ENCODE peak calls at places on chromosomes 3 and 15, in seven cellular contexts. One of them, this sample, is unnamed. For H3K4me1 and H3K9me3, the result is how much of the 10 kb centered on the place peaks cover.

GRCh38 chr15:98746375-98746679 is 98.0 kb downstream of the IGF1R start:
- ATAC-seq in Panc1: no peak
- ATAC-seq in HCT116: peak
- ATAC-seq in K562: no peak
- ATAC-seq in GM12878: no peak
- ATAC-seq in upper lobe of left lung: no peak
- ATAC-seq in HepG2: no peak
- ATAC-seq in this sample: no peak

GRCh38 chr3:21390856-21391255 is 360.2 kb downstream of the ZNF385D start:
- ATAC-seq in Panc1: no peak
- ATAC-seq in K562: no peak
- ATAC-seq in upper lobe of left lung: no peak
- ATAC-seq in GM12878: no peak
- ATAC-seq in HepG2: no peak
- ATAC-seq in HCT116: no peak
- ATAC-seq in this sample: no peak

GRCh38 chr3:137970914-137971831 is 38.8 kb upstream of the CLDN18 start:
- ATAC-seq in Panc1: peak
- ATAC-seq in HCT116: peak
- ATAC-seq in GM12878: peak
- ATAC-seq in upper lobe of left lung: peak
- ATAC-seq in K562: peak
- ATAC-seq in HepG2: peak
- ATAC-seq in this sample: peak

GRCh38 chr3:134476977-134477376 is 8.8 kb downstream of the ANAPC13 start:
- ATAC-seq in upper lobe of left lung: peak
- ATAC-seq in HepG2: no peak
- ATAC-seq in GM12878: no peak
- ATAC-seq in Panc1: no peak
- ATAC-seq in K562: no peak
- ATAC-seq in HCT116: no peak
- ATAC-seq in this sample: peak

GRCh38 chr3:145648396-145648795 is 512.6 kb downstream of the PLOD2 start:
- ATAC-seq in HepG2: no peak
- ATAC-seq in Panc1: no peak
- ATAC-seq in HCT116: no peak
- ATAC-seq in upper lobe of left lung: no peak
- ATAC-seq in K562: no peak
- ATAC-seq in GM12878: no peak
- ATAC-seq in this sample: no peak

GRCh38 chr15:101697488-101697887 is 26.8 kb downstream of the TARS3 start:
- ATAC-seq in upper lobe of left lung: no peak
- ATAC-seq in Panc1: no peak
- ATAC-seq in GM12878: no peak
- ATAC-seq in HCT116: no peak
- ATAC-seq in K562: no peak
- ATAC-seq in HepG2: no peak
- ATAC-seq in this sample: no peak

GRCh38 chr3:195200010-195200822 is 70.7 kb downstream of the XXYLT1 start:
- ATAC-seq in HepG2: peak
- ATAC-seq in HCT116: no peak
- ATAC-seq in Panc1: no peak
- ATAC-seq in GM12878: no peak
- ATAC-seq in K562: no peak
- ATAC-seq in upper lobe of left lung: no peak
- ATAC-seq in this sample: no peak

GRCh38 chr3:31137718-31138465 is 243.4 kb upstream of the GADL1 start:
- ATAC-seq in K562: no peak
- ATAC-seq in GM12878: no peak
- ATAC-seq in HepG2: no peak
- ATAC-seq in HCT116: no peak
- ATAC-seq in Panc1: no peak
- ATAC-seq in upper lobe of left lung: no peak
- ATAC-seq in this sample: no peak

GRCh38 chr3:165939141-165939540 is 101.9 kb upstream of the BCHE start:
- ATAC-seq in HCT116: no peak
- ATAC-seq in Panc1: no peak
- ATAC-seq in GM12878: no peak
- ATAC-seq in HepG2: no peak
- ATAC-seq in upper lobe of left lung: no peak
- ATAC-seq in K562: no peak
- ATAC-seq in this sample: no peak

GRCh38 chr3:4742359-4742758 is 236.9 kb upstream of the BHLHE40 start:
- ATAC-seq in Panc1: no peak
- ATAC-seq in HepG2: no peak
- ATAC-seq in upper lobe of left lung: peak
- ATAC-seq in HCT116: peak
- ATAC-seq in K562: no peak
- ATAC-seq in GM12878: no peak
- ATAC-seq in this sample: no peak

GRCh38 chr15:42273900-42274692 is 863 bp upstream of the TMEM87A start:
- ATAC-seq in upper lobe of left lung: peak
- ATAC-seq in HepG2: peak
- ATAC-seq in GM12878: peak
- ATAC-seq in K562: peak
- ATAC-seq in Panc1: peak
- ATAC-seq in HCT116: peak
- ATAC-seq in this sample: peak

GRCh38 chr15:42270996-42271395 is 2.0 kb upstream of the GANC start:
- ATAC-seq in K562: no peak
- ATAC-seq in GM12878: no peak
- ATAC-seq in HCT116: no peak
- ATAC-seq in HepG2: no peak
- ATAC-seq in Panc1: no peak
- ATAC-seq in upper lobe of left lung: no peak
- ATAC-seq in this sample: no peak

GRCh38 chr15:42273099-42273899 is at the start of the genes GANC and TMEM87A:
- ATAC-seq in HepG2: peak
- ATAC-seq in GM12878: peak
- ATAC-seq in upper lobe of left lung: peak
- ATAC-seq in K562: peak
- ATAC-seq in HCT116: peak
- ATAC-seq in Panc1: peak
- ATAC-seq in this sample: peak

GRCh38 chr15:42274693-42274971 is 1.4 kb upstream of the TMEM87A start:
- ATAC-seq in HCT116: no peak
- ATAC-seq in K562: no peak
- ATAC-seq in HepG2: no peak
- ATAC-seq in upper lobe of left lung: no peak
- ATAC-seq in GM12878: no peak
- ATAC-seq in Panc1: no peak
- ATAC-seq in this sample: no peak

GRCh38 chr15:42272768-42273098 is 268 bp upstream of the GANC start:
- ATAC-seq in GM12878: no peak
- ATAC-seq in K562: no peak
- ATAC-seq in HCT116: no peak
- ATAC-seq in Panc1: no peak
- ATAC-seq in upper lobe of left lung: no peak
- ATAC-seq in HepG2: no peak
- ATAC-seq in this sample: no peak
- H3K4me1 ChIP-seq in GM12878: under half
- H3K4me1 ChIP-seq in K562: under half
- H3K4me1 ChIP-seq in HCT116: under half
- H3K4me1 ChIP-seq in Panc1: under half
- H3K4me1 ChIP-seq in upper lobe of left lung: half or more
- H3K4me1 ChIP-seq in HepG2: under half
- H3K4me1 ChIP-seq in this sample: under half

GRCh38 chr3:160278210-160278609 is 53.0 kb downstream of the C3orf80 start:
- ATAC-seq in K562: peak
- ATAC-seq in upper lobe of left lung: no peak
- ATAC-seq in HCT116: no peak
- ATAC-seq in Panc1: no peak
- ATAC-seq in GM12878: no peak
- ATAC-seq in HepG2: no peak
- ATAC-seq in this sample: no peak
- H3K9me3 ChIP-seq in K562: under half
- H3K9me3 ChIP-seq in upper lobe of left lung: under half
- H3K9me3 ChIP-seq in HCT116: under half
- H3K9me3 ChIP-seq in Panc1: under half
- H3K9me3 ChIP-seq in GM12878: under half
- H3K9me3 ChIP-seq in HepG2: under half
- H3K9me3 ChIP-seq in this sample: under half

GRCh38 chr3:100324044-100324443 is 10.5 kb upstream of the NIT2 start:
- ATAC-seq in HepG2: no peak
- ATAC-seq in upper lobe of left lung: no peak
- ATAC-seq in HCT116: no peak
- ATAC-seq in Panc1: no peak
- ATAC-seq in K562: no peak
- ATAC-seq in GM12878: no peak
- ATAC-seq in this sample: no peak

GRCh38 chr3:100329800-100330489 is 4.6 kb upstream of the NIT2 start:
- ATAC-seq in HCT116: no peak
- ATAC-seq in upper lobe of left lung: no peak
- ATAC-seq in K562: no peak
- ATAC-seq in HepG2: no peak
- ATAC-seq in GM12878: no peak
- ATAC-seq in Panc1: no peak
- ATAC-seq in this sample: no peak

GRCh38 chr3:100330651-100331050 is 3.9 kb upstream of the NIT2 start:
- ATAC-seq in K562: no peak
- ATAC-seq in HepG2: no peak
- ATAC-seq in GM12878: no peak
- ATAC-seq in upper lobe of left lung: no peak
- ATAC-seq in Panc1: no peak
- ATAC-seq in HCT116: no peak
- ATAC-seq in this sample: no peak

GRCh38 chr3:100331660-100332059 is 2.9 kb upstream of the NIT2 start:
- ATAC-seq in K562: no peak
- ATAC-seq in HCT116: no peak
- ATAC-seq in GM12878: no peak
- ATAC-seq in Panc1: no peak
- ATAC-seq in HepG2: no peak
- ATAC-seq in upper lobe of left lung: no peak
- ATAC-seq in this sample: no peak

DNA sequence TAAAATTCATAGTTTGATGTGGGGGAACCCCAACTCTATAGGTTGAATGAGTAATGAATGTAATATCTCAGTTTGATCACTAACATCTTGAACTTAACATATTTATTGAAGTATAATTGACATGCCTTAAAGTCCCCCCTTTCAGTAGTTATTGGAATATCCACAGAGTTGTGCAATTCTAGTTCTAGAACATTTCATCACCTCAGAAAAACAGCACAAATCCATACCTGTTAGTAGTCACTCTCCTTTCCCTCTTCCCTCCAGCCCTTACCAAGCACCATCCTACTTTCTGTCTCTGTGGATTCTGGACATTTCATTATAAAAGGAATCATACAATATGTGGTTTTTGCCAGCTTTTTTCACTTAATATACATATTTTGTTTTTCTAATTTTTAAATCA is 8.7 kb upstream of the NIT2 start:
- ATAC-seq in HCT116: no peak
- ATAC-seq in HepG2: no peak
- ATAC-seq in Panc1: no peak
- ATAC-seq in upper lobe of left lung: no peak
- ATAC-seq in K562: no peak
- ATAC-seq in GM12878: no peak
- ATAC-seq in this sample: no peak
- TF ChIP-seq POLR2AphosphoS5 in HCT116: no peak
- TF ChIP-seq POLR2AphosphoS5 in HepG2: no peak
- TF ChIP-seq POLR2AphosphoS5 in Panc1: no peak
- TF ChIP-seq POLR2AphosphoS5 in upper lobe of left lung: no peak
- TF ChIP-seq POLR2AphosphoS5 in K562: no peak
- TF ChIP-seq POLR2AphosphoS5 in GM12878: no peak
- TF ChIP-seq POLR2AphosphoS5 in this sample: no peak

DNA sequence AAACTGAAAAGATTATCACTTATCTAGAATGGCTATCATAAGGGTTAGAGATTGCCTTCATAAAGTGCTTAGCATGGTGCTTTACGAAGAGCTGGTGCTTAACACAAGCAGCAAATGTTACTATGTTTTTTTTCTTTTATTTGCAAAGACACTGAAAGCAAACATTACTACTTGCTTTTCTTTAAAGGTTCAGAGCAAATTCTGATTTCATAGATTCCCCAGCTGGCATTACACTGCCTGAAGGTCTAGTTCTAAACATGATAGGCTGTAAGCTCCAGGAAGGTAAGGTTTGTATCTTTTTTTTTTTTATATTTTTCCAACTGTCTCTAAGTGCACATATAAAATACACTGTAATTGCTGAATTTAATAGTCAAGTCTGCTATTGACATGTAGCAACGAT is 71.9 kb downstream of the UQCC5 start:
- ATAC-seq in Panc1: no peak
- ATAC-seq in upper lobe of left lung: no peak
- ATAC-seq in GM12878: no peak
- ATAC-seq in HCT116: no peak
- ATAC-seq in HepG2: no peak
- ATAC-seq in K562: no peak
- ATAC-seq in this sample: no peak
- H3K4me1 ChIP-seq in Panc1: under half
- H3K4me1 ChIP-seq in upper lobe of left lung: under half
- H3K4me1 ChIP-seq in GM12878: under half
- H3K4me1 ChIP-seq in HCT116: under half
- H3K4me1 ChIP-seq in HepG2: under half
- H3K4me1 ChIP-seq in K562: under half
- H3K4me1 ChIP-seq in this sample: under half

GRCh38 chr3:339346-339745 is 142.8 kb downstream of the CHL1 start:
- ATAC-seq in HepG2: no peak
- ATAC-seq in K562: no peak
- ATAC-seq in GM12878: no peak
- ATAC-seq in HCT116: no peak
- ATAC-seq in upper lobe of left lung: no peak
- ATAC-seq in Panc1: no peak
- ATAC-seq in this sample: no peak
- H3K9me3 ChIP-seq in HepG2: under half
- H3K9me3 ChIP-seq in K562: under half
- H3K9me3 ChIP-seq in GM12878: under half
- H3K9me3 ChIP-seq in HCT116: under half
- H3K9me3 ChIP-seq in upper lobe of left lung: under half
- H3K9me3 ChIP-seq in Panc1: under half
- H3K9me3 ChIP-seq in this sample: under half

This sample was measured in gastroesophageal sphincter.